ENCODE peak calls at places on chromosome 18, in six cellular contexts. One of them, this sample, is unnamed.
A peak's percentile ranks its signal among the peaks of the same experiment; 100 is the strongest.

GRCh38 chr18:61199131-61199903 is 133.9 kb upstream of the CDH20 start:
- DNase-seq in lower lobe of right lung: no peak
- DNase-seq in upper lobe of right lung: no peak
- DNase-seq in body of pancreas: no peak
- DNase-seq in GM23248: peak; percentile 42
- DNase-seq in neural progenitor cell: no peak
- DNase-seq in this sample: no peak

GRCh38 chr18:62493033-62493862 is 29.6 kb upstream of the ZCCHC2 start:
- DNase-seq in body of pancreas: no peak
- DNase-seq in upper lobe of right lung: no peak
- DNase-seq in neural progenitor cell: no peak
- DNase-seq in lower lobe of right lung: no peak
- DNase-seq in GM23248: no peak
- DNase-seq in this sample: no peak

GRCh38 chr18:52422985-52423601 is 83.1 kb downstream of the DCC start:
- DNase-seq in body of pancreas: no peak
- DNase-seq in lower lobe of right lung: no peak
- DNase-seq in GM23248: no peak
- DNase-seq in upper lobe of right lung: no peak
- DNase-seq in neural progenitor cell: peak; percentile 12
- DNase-seq in this sample: no peak

GRCh38 chr18:58394046-58394445 is 234.8 kb downstream of the ALPK2 start:
- DNase-seq in upper lobe of right lung: no peak
- DNase-seq in neural progenitor cell: no peak
- DNase-seq in lower lobe of right lung: no peak
- DNase-seq in GM23248: peak; percentile 68
- DNase-seq in body of pancreas: no peak
- DNase-seq in this sample: no peak

GRCh38 chr18:38526922-38527321 is 961.3 kb upstream of the CELF4 start:
- DNase-seq in body of pancreas: no peak
- DNase-seq in upper lobe of right lung: no peak
- DNase-seq in lower lobe of right lung: no peak
- DNase-seq in neural progenitor cell: no peak
- DNase-seq in GM23248: no peak
- DNase-seq in this sample: no peak

GRCh38 chr18:74528478-74528877 is 5.8 kb upstream of the CNDP1 start:
- DNase-seq in upper lobe of right lung: no peak
- DNase-seq in neural progenitor cell: no peak
- DNase-seq in lower lobe of right lung: no peak
- DNase-seq in GM23248: no peak
- DNase-seq in body of pancreas: no peak
- DNase-seq in this sample: no peak

GRCh38 chr18:22110482-22110924 is 58.9 kb upstream of the GATA6 start:
- DNase-seq in neural progenitor cell: peak; percentile 67
- DNase-seq in body of pancreas: no peak
- DNase-seq in GM23248: no peak
- DNase-seq in lower lobe of right lung: no peak
- DNase-seq in upper lobe of right lung: no peak
- DNase-seq in this sample: no peak

GRCh38 chr18:31656754-31657153 is 27.6 kb downstream of the B4GALT6 start:
- DNase-seq in upper lobe of right lung: no peak
- DNase-seq in lower lobe of right lung: no peak
- DNase-seq in neural progenitor cell: no peak
- DNase-seq in body of pancreas: no peak
- DNase-seq in GM23248: no peak
- DNase-seq in this sample: no peak

GRCh38 chr18:48948112-48949050 is 2.4 kb downstream of the SMAD7 start:
- DNase-seq in neural progenitor cell: peak; percentile 88
- DNase-seq in GM23248: peak; percentile 73
- DNase-seq in body of pancreas: peak; percentile 71
- DNase-seq in lower lobe of right lung: peak; percentile 76
- DNase-seq in upper lobe of right lung: peak; percentile 83
- DNase-seq in this sample: no peak

GRCh38 chr18:7514796-7515440 is 52.2 kb upstream of the PTPRM start:
- DNase-seq in upper lobe of right lung: no peak
- DNase-seq in body of pancreas: peak; percentile 17
- DNase-seq in neural progenitor cell: peak; percentile 42
- DNase-seq in GM23248: no peak
- DNase-seq in lower lobe of right lung: no peak
- DNase-seq in this sample: no peak

GRCh38 chr18:10439898-10440297 is 14.5 kb upstream of the APCDD1 start:
- DNase-seq in lower lobe of right lung: no peak
- DNase-seq in GM23248: no peak
- DNase-seq in neural progenitor cell: no peak
- DNase-seq in body of pancreas: no peak
- DNase-seq in upper lobe of right lung: no peak
- DNase-seq in this sample: no peak

GRCh38 chr18:36419913-36420531 is 122.5 kb downstream of the FHOD3 start:
- DNase-seq in GM23248: peak; percentile 45
- DNase-seq in body of pancreas: no peak
- DNase-seq in lower lobe of right lung: no peak
- DNase-seq in neural progenitor cell: no peak
- DNase-seq in upper lobe of right lung: no peak
- DNase-seq in this sample: no peak

GRCh38 chr18:38698108-38698507 is 1132.5 kb upstream of the CELF4 start:
- DNase-seq in neural progenitor cell: peak; percentile 7
- DNase-seq in GM23248: no peak
- DNase-seq in lower lobe of right lung: no peak
- DNase-seq in body of pancreas: no peak
- DNase-seq in upper lobe of right lung: no peak
- DNase-seq in this sample: no peak

GRCh38 chr18:78780719-78781600 is 198.7 kb upstream of the SALL3 start:
- DNase-seq in lower lobe of right lung: no peak
- DNase-seq in GM23248: no peak
- DNase-seq in body of pancreas: peak; percentile 91
- DNase-seq in upper lobe of right lung: no peak
- DNase-seq in neural progenitor cell: no peak
- DNase-seq in this sample: no peak

GRCh38 chr18:43772907-43773306 is 495.6 kb upstream of the SYT4 start:
- DNase-seq in body of pancreas: no peak
- DNase-seq in lower lobe of right lung: no peak
- DNase-seq in neural progenitor cell: no peak
- DNase-seq in GM23248: no peak
- DNase-seq in upper lobe of right lung: no peak
- DNase-seq in this sample: no peak

GRCh38 chr18:63138469-63139340 is 180.9 kb downstream of the BCL2 start:
- DNase-seq in GM23248: peak; percentile 58
- DNase-seq in upper lobe of right lung: no peak
- DNase-seq in lower lobe of right lung: no peak
- DNase-seq in body of pancreas: no peak
- DNase-seq in neural progenitor cell: peak; percentile 68
- DNase-seq in this sample: peak; percentile 55

GRCh38 chr18:63701952-63702351 is 808 bp upstream of the SERPINB11 start:
- DNase-seq in GM23248: no peak
- DNase-seq in lower lobe of right lung: no peak
- DNase-seq in upper lobe of right lung: no peak
- DNase-seq in body of pancreas: no peak
- DNase-seq in neural progenitor cell: no peak
- DNase-seq in this sample: no peak

GRCh38 chr18:36724591-36725001 is 104.2 kb downstream of the TPGS2 start:
- DNase-seq in upper lobe of right lung: no peak
- DNase-seq in lower lobe of right lung: no peak
- DNase-seq in GM23248: peak; percentile 60
- DNase-seq in neural progenitor cell: no peak
- DNase-seq in body of pancreas: peak; percentile 20
- DNase-seq in this sample: no peak

GRCh38 chr18:28728891-28729290 is 552.0 kb upstream of the CDH2 start:
- DNase-seq in neural progenitor cell: no peak
- DNase-seq in GM23248: peak; percentile 55
- DNase-seq in lower lobe of right lung: no peak
- DNase-seq in upper lobe of right lung: no peak
- DNase-seq in body of pancreas: no peak
- DNase-seq in this sample: no peak

GRCh38 chr18:71327443-71328120 is 1038.7 kb downstream of the SOCS6 start:
- DNase-seq in neural progenitor cell: no peak
- DNase-seq in upper lobe of right lung: no peak
- DNase-seq in lower lobe of right lung: no peak
- DNase-seq in body of pancreas: no peak
- DNase-seq in GM23248: no peak
- DNase-seq in this sample: no peak

GRCh38 chr18:21270453-21270852 is 28.4 kb downstream of the GREB1L start:
- DNase-seq in upper lobe of right lung: no peak
- DNase-seq in GM23248: peak; percentile 60
- DNase-seq in neural progenitor cell: no peak
- DNase-seq in lower lobe of right lung: no peak
- DNase-seq in body of pancreas: no peak
- DNase-seq in this sample: no peak

GRCh38 chr18:78596794-78597193 is 382.8 kb upstream of the SALL3 start:
- DNase-seq in body of pancreas: no peak
- DNase-seq in GM23248: peak; percentile 1
- DNase-seq in lower lobe of right lung: no peak
- DNase-seq in neural progenitor cell: no peak
- DNase-seq in upper lobe of right lung: no peak
- DNase-seq in this sample: peak; percentile 57

GRCh38 chr18:61955644-61956043 is 62.8 kb upstream of the RNF152 start:
- DNase-seq in GM23248: no peak
- DNase-seq in neural progenitor cell: no peak
- DNase-seq in lower lobe of right lung: no peak
- DNase-seq in body of pancreas: no peak
- DNase-seq in upper lobe of right lung: no peak
- DNase-seq in this sample: no peak

GRCh38 chr18:68694316-68694715 is 20.6 kb downstream of the TMX3 start:
- DNase-seq in neural progenitor cell: no peak
- DNase-seq in lower lobe of right lung: peak; percentile 39
- DNase-seq in GM23248: no peak
- DNase-seq in body of pancreas: no peak
- DNase-seq in upper lobe of right lung: no peak
- DNase-seq in this sample: no peak
- H3K36me3 ChIP-seq in neural progenitor cell: peaks cover 17% of the 10 kb centered on the region
- H3K36me3 ChIP-seq in lower lobe of right lung: peaks cover 76% of the 10 kb centered on the region
- H3K36me3 ChIP-seq in GM23248: peaks cover 59% of the 10 kb centered on the region
- H3K36me3 ChIP-seq in body of pancreas: peaks cover 3% of the 10 kb centered on the region
- H3K36me3 ChIP-seq in upper lobe of right lung: peaks cover 73% of the 10 kb centered on the region
- H3K36me3 ChIP-seq in this sample: peaks cover 57% of the 10 kb centered on the region

GRCh38 chr18:46474487-46475366 is 182.3 kb downstream of the LOXHD1 start:
- DNase-seq in upper lobe of right lung: peak; percentile 43
- DNase-seq in GM23248: no peak
- DNase-seq in neural progenitor cell: no peak
- DNase-seq in body of pancreas: no peak
- DNase-seq in lower lobe of right lung: no peak
- DNase-seq in this sample: no peak
- H3K36me3 ChIP-seq in upper lobe of right lung: no peaks in the 10 kb centered on the region
- H3K36me3 ChIP-seq in GM23248: no peaks in the 10 kb centered on the region
- H3K36me3 ChIP-seq in neural progenitor cell: no peaks in the 10 kb centered on the region
- H3K36me3 ChIP-seq in body of pancreas: no peaks in the 10 kb centered on the region
- H3K36me3 ChIP-seq in lower lobe of right lung: no peaks in the 10 kb centered on the region
- H3K36me3 ChIP-seq in this sample: no peaks in the 10 kb centered on the region

DNA sequence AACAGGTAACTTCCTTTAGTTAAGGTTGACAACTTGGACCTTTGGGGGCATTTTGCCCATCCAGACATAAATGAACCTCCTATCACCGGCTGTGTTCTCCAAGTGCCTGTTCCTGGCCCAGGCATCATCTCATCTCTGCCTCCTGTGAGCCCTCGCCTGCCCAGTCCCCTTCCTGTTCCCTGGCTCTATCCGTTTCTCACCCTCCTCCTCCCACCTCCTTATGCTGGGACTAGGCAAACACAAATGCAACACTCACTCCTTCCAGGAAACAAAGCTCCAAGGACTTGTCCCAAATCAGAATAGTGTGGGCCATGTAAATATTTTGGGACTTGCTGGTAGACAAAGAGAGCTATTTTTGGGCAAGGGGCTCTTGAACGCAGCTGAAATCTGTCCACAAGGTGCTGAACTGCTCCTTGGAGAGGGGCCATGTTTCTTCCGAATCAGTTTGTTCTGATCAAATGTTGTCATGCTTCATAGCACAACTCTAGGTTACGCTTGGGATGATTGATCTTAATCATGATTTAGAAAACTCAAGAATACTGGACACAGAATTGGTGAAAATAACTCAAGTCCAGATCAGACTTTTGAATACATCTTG is 25.3 kb downstream of the MBP start:
- DNase-seq in body of pancreas: no peak
- DNase-seq in GM23248: no peak
- DNase-seq in upper lobe of right lung: no peak
- DNase-seq in neural progenitor cell: no peak
- DNase-seq in lower lobe of right lung: no peak
- DNase-seq in this sample: no peak
- H3K36me3 ChIP-seq in body of pancreas: no peaks in the 10 kb centered on the region
- H3K36me3 ChIP-seq in GM23248: no peaks in the 10 kb centered on the region
- H3K36me3 ChIP-seq in upper lobe of right lung: peaks cover 7% of the 10 kb centered on the region
- H3K36me3 ChIP-seq in neural progenitor cell: no peaks in the 10 kb centered on the region
- H3K36me3 ChIP-seq in lower lobe of right lung: peaks cover 11% of the 10 kb centered on the region
- H3K36me3 ChIP-seq in this sample: no peaks in the 10 kb centered on the region

DNA sequence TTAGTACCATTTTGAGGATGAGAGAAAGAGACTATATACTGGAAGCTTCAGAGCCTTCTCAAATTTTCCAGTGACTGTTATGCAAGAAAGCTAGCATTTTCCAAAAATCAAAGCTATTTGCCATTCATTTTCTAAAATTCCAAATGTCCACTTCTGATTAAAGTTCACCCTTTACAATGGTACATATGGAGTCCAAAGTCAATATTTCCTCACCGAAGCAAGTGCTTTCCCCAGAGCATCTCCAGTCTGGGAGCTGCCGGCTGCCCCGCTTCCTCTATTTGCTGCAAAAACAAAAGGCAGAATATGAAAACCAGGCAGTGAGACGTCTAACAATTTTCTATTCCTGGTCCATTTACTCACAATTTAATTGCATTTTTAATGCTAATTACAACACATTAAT is 302.0 kb upstream of the CCDC68 start:
- DNase-seq in lower lobe of right lung: no peak
- DNase-seq in upper lobe of right lung: no peak
- DNase-seq in neural progenitor cell: no peak
- DNase-seq in GM23248: no peak
- DNase-seq in body of pancreas: no peak
- DNase-seq in this sample: no peak
- H3K36me3 ChIP-seq in lower lobe of right lung: peaks cover 29% of the 10 kb centered on the region
- H3K36me3 ChIP-seq in upper lobe of right lung: peaks cover 42% of the 10 kb centered on the region
- H3K36me3 ChIP-seq in neural progenitor cell: peaks cover 7% of the 10 kb centered on the region
- H3K36me3 ChIP-seq in GM23248: peaks cover 18% of the 10 kb centered on the region
- H3K36me3 ChIP-seq in body of pancreas: no peaks in the 10 kb centered on the region
- H3K36me3 ChIP-seq in this sample: peaks cover 6% of the 10 kb centered on the region

DNA sequence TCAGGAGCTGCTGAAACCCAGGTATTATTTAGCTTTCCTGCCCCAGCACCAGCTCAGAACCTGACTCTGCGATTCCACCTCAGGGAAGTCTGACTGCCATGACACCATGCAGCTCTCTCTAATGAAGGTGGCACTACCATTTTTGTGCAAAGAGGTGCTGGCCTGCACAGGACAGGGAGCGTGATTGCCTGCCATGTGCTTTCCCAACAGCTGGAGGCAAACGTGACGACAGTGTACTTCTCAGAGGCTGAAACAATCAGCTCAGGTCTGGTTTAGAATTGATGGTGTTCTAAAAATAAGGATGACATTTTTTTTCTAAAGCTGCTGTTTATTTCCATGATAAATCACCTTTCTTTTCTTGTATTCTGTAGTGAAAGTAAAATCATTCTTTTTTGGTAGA is 75.2 kb upstream of the TTC39C start:
- DNase-seq in body of pancreas: no peak
- DNase-seq in neural progenitor cell: no peak
- DNase-seq in GM23248: no peak
- DNase-seq in lower lobe of right lung: no peak
- DNase-seq in upper lobe of right lung: no peak
- DNase-seq in this sample: no peak
- H3K36me3 ChIP-seq in body of pancreas: no peaks in the 10 kb centered on the region
- H3K36me3 ChIP-seq in neural progenitor cell: no peaks in the 10 kb centered on the region
- H3K36me3 ChIP-seq in GM23248: no peaks in the 10 kb centered on the region
- H3K36me3 ChIP-seq in lower lobe of right lung: no peaks in the 10 kb centered on the region
- H3K36me3 ChIP-seq in upper lobe of right lung: no peaks in the 10 kb centered on the region
- H3K36me3 ChIP-seq in this sample: no peaks in the 10 kb centered on the region